ENCODE peak calls at places on chromosome 13, in seven cellular contexts. P, V, R, S, C, X and A are unnamed samples.

GRCh38 chr13:98721825-98722510 is 30.5 kb downstream of the SLC15A1 start:
- DNase-seq in V (no peak), R (no peak), C (no peak), P (no peak), S (no peak), X (no peak), A (no peak)

GRCh38 chr13:76222511-76222910 is 586.4 kb downstream of the LMO7 start:
- DNase-seq in C (peak; percentile 69), V (no peak), X (no peak), S (no peak), P (no peak), R (no peak), A (no peak)

GRCh38 chr13:23657056-23657455 is 86.8 kb downstream of the TNFRSF19 start:
- DNase-seq in C (no peak), R (no peak), S (no peak), V (no peak), P (no peak), X (no peak), A (no peak)

GRCh38 chr13:98482476-98483444 is 94.1 kb downstream of the STK24 start:
- DNase-seq in X (no peak), R (no peak), C (no peak), V (no peak), S (peak; percentile 20), P (peak; percentile 90), A (peak; percentile 83)

GRCh38 chr13:99971576-99972189 is at the start of gene ZIC5:
- DNase-seq in S (no peak), C (no peak), P (no peak), V (no peak), R (no peak), X (no peak), A (no peak)

GRCh38 chr13:50561774-50562173 is 281.7 kb downstream of the DLEU7 start:
- DNase-seq in R (no peak), X (no peak), S (no peak), C (no peak), P (no peak), V (no peak), A (no peak)

GRCh38 chr13:20550799-20551198 is 16.2 kb upstream of the IFT88 start:
- DNase-seq in P (no peak), R (no peak), V (no peak), X (no peak), C (no peak), S (no peak), A (no peak)

GRCh38 chr13:31968473-31968872 is 63.1 kb upstream of the FRY start:
- DNase-seq in P (no peak), X (no peak), S (no peak), C (no peak), V (no peak), R (no peak), A (no peak)

GRCh38 chr13:49113526-49114286 is 106.4 kb upstream of the MLNR start:
- DNase-seq in V (no peak), C (no peak), P (no peak), X (no peak), R (no peak), S (no peak), A (no peak)

GRCh38 chr13:95295026-95295425 is 6.2 kb downstream of the ABCC4 start:
- DNase-seq in R (no peak), S (no peak), C (no peak), P (no peak), X (no peak), V (no peak), A (no peak)

GRCh38 chr13:99829156-99829555 is 142.4 kb downstream of the ZIC5 start:
- DNase-seq in V (no peak), R (no peak), S (no peak), X (no peak), P (no peak), C (no peak), A (no peak)

GRCh38 chr13:100244431-100244830 is 155.5 kb downstream of the PCCA start:
- DNase-seq in P (no peak), V (no peak), X (no peak), R (no peak), C (no peak), S (no peak), A (no peak)

GRCh38 chr13:111344471-111345191 is 24.2 kb downstream of the TEX29 start:
- DNase-seq in P (no peak), R (no peak), C (peak; percentile 57), V (peak; percentile 43), X (no peak), S (no peak), A (no peak)

GRCh38 chr13:75790198-75790970 is 154.3 kb downstream of the LMO7 start:
- DNase-seq in V (no peak), C (no peak), S (no peak), P (no peak), X (no peak), R (no peak), A (no peak)

GRCh38 chr13:64912141-64912540 is 2318.0 kb downstream of the PCDH9 start:
- DNase-seq in P (no peak), R (no peak), X (no peak), V (no peak), C (no peak), S (no peak), A (no peak)

GRCh38 chr13:25687622-25688225 is 315.9 kb downstream of the ATP8A2 start:
- DNase-seq in P (no peak), X (no peak), C (peak; percentile 54), R (no peak), S (no peak), V (no peak), A (no peak)

GRCh38 chr13:65913173-65913572 is 1317.0 kb downstream of the PCDH9 start:
- DNase-seq in X (no peak), R (no peak), C (no peak), V (no peak), S (no peak), P (no peak), A (no peak)

GRCh38 chr13:77563110-77563509 is 27.6 kb downstream of the SCEL start:
- DNase-seq in C (no peak), X (no peak), P (no peak), S (no peak), V (no peak), R (no peak), A (no peak)

GRCh38 chr13:112899618-112900600 is 69.1 kb upstream of the MCF2L start:
- DNase-seq in R (no peak), P (no peak), S (no peak), X (no peak), V (no peak), C (no peak), A (peak; percentile 43)

GRCh38 chr13:99367663-99368448 is 60.7 kb upstream of the GPR183 start:
- DNase-seq in S (no peak), V (no peak), P (no peak), C (no peak), X (no peak), R (no peak), A (peak; percentile 24)

GRCh38 chr13:39417131-39417530 is 185.9 kb downstream of the LHFPL6 start:
- DNase-seq in R (no peak), V (no peak), C (no peak), X (no peak), P (peak; percentile 46), S (peak; percentile 39), A (no peak)

GRCh38 chr13:76969488-76970365 is 21.4 kb downstream of the ACOD1 start:
- DNase-seq in R (no peak), P (no peak), V (no peak), S (no peak), X (no peak), C (no peak), A (no peak)

GRCh38 chr13:66501187-66501586 is 728.9 kb downstream of the PCDH9 start:
- DNase-seq in X (no peak), R (no peak), V (no peak), C (no peak), P (no peak), S (no peak), A (no peak)

GRCh38 chr13:97971519-97971918 is 18.0 kb downstream of the IPO5 start:
- DNase-seq in X (no peak), P (no peak), R (no peak), S (no peak), V (no peak), C (no peak), A (no peak)

GRCh38 chr13:28121224-28121623 is 17.1 kb upstream of the PAN3 start:
- DNase-seq in X (no peak), P (no peak), C (no peak), S (no peak), R (no peak), V (no peak), A (no peak)

GRCh38 chr13:112917731-112918130 is 51.3 kb upstream of the MCF2L start:
- DNase-seq in C (no peak), P (no peak), V (no peak), R (no peak), X (no peak), S (no peak), A (no peak)

GRCh38 chr13:93900735-93901134 is 578.7 kb downstream of the DCT start:
- DNase-seq in R (no peak), V (no peak), S (no peak), X (no peak), C (no peak), P (no peak), A (no peak)

GRCh38 chr13:46184277-46184699 is 2.3 kb upstream of the LCP1 start:
- DNase-seq in X (peak; percentile 75), R (peak; percentile 63), V (peak; percentile 88), S (peak; percentile 87), C (no peak), P (peak; percentile 67), A (no peak)

GRCh38 chr13:30002577-30002976 is 152.2 kb upstream of the UBL3 start:
- DNase-seq in V (no peak), C (no peak), P (no peak), X (no peak), R (no peak), S (no peak), A (no peak)

GRCh38 chr13:68023838-68024581 is 793.9 kb upstream of the PCDH9 start:
- DNase-seq in C (no peak), P (no peak), X (no peak), V (no peak), R (no peak), S (no peak), A (no peak)

GRCh38 chr13:97223711-97224461 is 1.8 kb downstream of the MBNL2 start:
- DNase-seq in V (peak; percentile 60), R (peak; percentile 26), P (peak; percentile 63), X (peak; percentile 17), C (peak; percentile 48), S (peak; percentile 50), A (no peak)

GRCh38 chr13:65965496-65965895 is 1264.6 kb downstream of the PCDH9 start:
- DNase-seq in X (no peak), V (no peak), S (no peak), R (no peak), P (no peak), C (no peak), A (no peak)

GRCh38 chr13:25906211-25906661 is 145.6 kb downstream of the SHISA2 start:
- DNase-seq in C (no peak), P (no peak), X (no peak), V (no peak), R (peak; percentile 29), S (peak; percentile 59), A (no peak)

GRCh38 chr13:106490887-106491321 is 44.6 kb downstream of the EFNB2 start:
- DNase-seq in C (no peak), X (peak; percentile 32), R (no peak), S (no peak), V (no peak), P (peak; percentile 29), A (no peak)

GRCh38 chr13:35475960-35476943 is at the start of gene MAB21L1:
- DNase-seq in P (peak; percentile 65), X (no peak), R (no peak), C (no peak), S (no peak), V (no peak), A (peak; percentile 50)

GRCh38 chr13:29758591-29759114 is 91.8 kb downstream of the UBL3 start:
- DNase-seq in C (no peak), X (peak; percentile 63), V (peak; percentile 70), R (peak; percentile 22), S (no peak), P (peak; percentile 53), A (no peak)

GRCh38 chr13:98782654-98783053 is 30.2 kb upstream of the SLC15A1 start:
- DNase-seq in R (no peak), P (no peak), X (no peak), C (no peak), S (no peak), V (no peak), A (no peak)

GRCh38 chr13:44300895-44301638 is 72.6 kb upstream of the SERP2 start:
- DNase-seq in S (no peak), X (no peak), V (peak; percentile 57), R (no peak), C (no peak), P (peak; percentile 54), A (no peak)